ENCODE peak calls at places on chromosomes 2 and 18, in five cellular contexts. R is type B pancreatic cell, J is Caco-2, A is fibroblast of lung, F is A549. U is an unnamed sample.

GRCh38 chr18:13003466-13003896 is 12.3 kb downstream of the CEP192 start:
- DNase-seq in A (peak), R (no peak), F (peak), J (peak), U (peak)

GRCh38 chr2:58054264-58054663 is 7.7 kb downstream of the VRK2 start:
- DNase-seq in A (no peak), J (no peak), F (no peak), R (no peak), U (no peak)

GRCh38 chr2:115603285-115603684 is 1160.8 kb downstream of the DPP10 start:
- DNase-seq in J (no peak), A (no peak), R (no peak), F (no peak), U (no peak)

GRCh38 chr18:36287653-36288052 is 9.9 kb upstream of the FHOD3 start:
- DNase-seq in J (no peak), F (no peak), R (no peak), A (no peak), U (no peak)

GRCh38 chr18:72086421-72086820 is 457.7 kb downstream of the CBLN2 start:
- DNase-seq in J (no peak), A (peak), F (no peak), R (no peak), U (no peak)

GRCh38 chr18:41923495-41923894 is 31.5 kb upstream of the PIK3C3 start:
- DNase-seq in F (no peak), A (no peak), J (no peak), R (no peak), U (no peak)

GRCh38 chr18:78519394-78520062 is 460.1 kb upstream of the SALL3 start:
- DNase-seq in A (no peak), J (no peak), R (no peak), F (no peak), U (no peak)

GRCh38 chr2:36707050-36707449 is 10.5 kb downstream of the VIT start:
- DNase-seq in F (no peak), A (no peak), R (no peak), J (no peak), U (peak)

GRCh38 chr18:77566604-77567003 is 317.0 kb downstream of the GALR1 start:
- DNase-seq in A (no peak), F (no peak), J (no peak), R (no peak), U (no peak)

GRCh38 chr2:43314299-43314927 is 88.0 kb upstream of the ZFP36L2 start:
- DNase-seq in J (no peak), R (no peak), F (no peak), A (no peak), U (no peak)

GRCh38 chr2:191746306-191746705 is 68.4 kb downstream of the NABP1 start:
- DNase-seq in R (no peak), J (no peak), A (peak), F (no peak), U (no peak)

GRCh38 chr18:49613741-49614151 is 51.9 kb downstream of the LIPG start:
- DNase-seq in R (no peak), A (no peak), F (no peak), J (no peak), U (peak)

GRCh38 chr2:100029460-100029859 is 112.9 kb downstream of the AFF3 start:
- DNase-seq in A (no peak), F (no peak), R (no peak), J (no peak), U (no peak)

GRCh38 chr2:71619230-71619741 is 165.9 kb downstream of the DYSF start:
- DNase-seq in A (no peak), R (peak), F (no peak), J (peak), U (no peak)

GRCh38 chr2:70554338-70554892 is 789 bp upstream of the TGFA start:
- DNase-seq in J (no peak), F (no peak), R (no peak), A (no peak), U (no peak)

GRCh38 chr2:150188177-150188576 is 299.3 kb downstream of the RND3 start:
- DNase-seq in A (no peak), R (no peak), J (no peak), F (no peak), U (no peak)

GRCh38 chr2:72144746-72145657 is 2.7 kb downstream of the CYP26B1 start:
- DNase-seq in R (peak), A (no peak), J (peak), F (peak), U (peak)

GRCh38 chr2:169087757-169088379 is 18.5 kb downstream of the DHRS9 start:
- DNase-seq in J (no peak), A (no peak), R (no peak), F (no peak), U (no peak)

GRCh38 chr2:164570475-164570874 is 50.8 kb downstream of the GRB14 start:
- DNase-seq in J (no peak), R (no peak), A (no peak), F (no peak), U (no peak)

GRCh38 chr2:238925281-238925680 is 77.4 kb downstream of the TWIST2 start:
- DNase-seq in R (no peak), J (no peak), F (no peak), A (no peak), U (no peak)

GRCh38 chr18:10514082-10514481 is 11.7 kb upstream of the NAPG start:
- DNase-seq in R (no peak), J (no peak), F (no peak), A (no peak), U (no peak)
- TF ChIP-seq CTCF in R (no peak), J (no peak), F (no peak), A (no peak), U (no peak)

DNA sequence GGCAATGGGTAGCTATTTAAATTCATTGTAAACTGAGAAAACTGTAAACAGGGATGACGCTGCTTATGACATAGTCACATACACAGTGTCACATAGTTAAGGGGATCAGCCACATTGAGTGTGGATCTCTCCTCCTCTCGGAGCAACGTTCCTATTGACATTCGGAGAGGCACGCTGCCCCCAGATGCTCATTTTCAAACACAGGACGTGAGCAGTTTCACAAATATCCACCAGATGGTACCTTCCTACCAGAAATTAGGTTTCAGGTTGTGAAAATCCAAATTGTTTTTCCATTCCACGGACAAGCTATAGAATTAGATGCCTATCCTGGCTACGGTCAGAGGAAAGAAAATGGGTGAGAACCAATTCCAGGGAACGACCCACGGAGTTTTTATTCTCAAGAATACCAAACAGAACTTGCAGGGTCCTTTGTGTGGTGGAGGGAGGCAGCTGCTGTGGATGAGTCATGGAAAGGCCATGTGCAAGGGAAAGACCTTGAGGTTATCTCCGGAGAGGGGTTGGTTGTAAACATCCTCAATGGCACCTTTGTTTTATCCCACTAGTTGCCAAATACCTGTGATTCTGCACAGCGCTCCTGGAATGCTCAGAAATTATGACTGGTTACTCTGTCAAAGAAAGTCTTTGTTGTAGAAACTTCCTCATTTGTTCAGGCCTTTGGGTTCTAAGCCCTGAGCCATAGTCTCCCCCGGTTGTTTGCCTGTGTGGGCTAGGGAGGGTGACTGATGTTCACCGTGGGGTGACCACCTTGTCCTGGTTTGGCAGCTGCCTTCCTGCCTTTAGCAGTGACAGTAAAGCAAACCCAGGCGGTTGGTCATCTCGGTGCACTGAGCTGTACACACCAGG is 88.0 kb downstream of the ACTR3 start:
- DNase-seq in F (no peak), R (no peak), A (peak), J (peak), U (peak)
- TF ChIP-seq CTCF in F (no peak), R (peak), A (peak), J (peak), U (peak)

GRCh38 chr18:40413160-40413559 is 1541.9 kb upstream of the PIK3C3 start:
- DNase-seq in J (no peak), R (no peak), A (peak), F (no peak), U (peak)
- TF ChIP-seq CTCF in J (no peak), R (peak), A (peak), F (no peak), U (peak)

DNA sequence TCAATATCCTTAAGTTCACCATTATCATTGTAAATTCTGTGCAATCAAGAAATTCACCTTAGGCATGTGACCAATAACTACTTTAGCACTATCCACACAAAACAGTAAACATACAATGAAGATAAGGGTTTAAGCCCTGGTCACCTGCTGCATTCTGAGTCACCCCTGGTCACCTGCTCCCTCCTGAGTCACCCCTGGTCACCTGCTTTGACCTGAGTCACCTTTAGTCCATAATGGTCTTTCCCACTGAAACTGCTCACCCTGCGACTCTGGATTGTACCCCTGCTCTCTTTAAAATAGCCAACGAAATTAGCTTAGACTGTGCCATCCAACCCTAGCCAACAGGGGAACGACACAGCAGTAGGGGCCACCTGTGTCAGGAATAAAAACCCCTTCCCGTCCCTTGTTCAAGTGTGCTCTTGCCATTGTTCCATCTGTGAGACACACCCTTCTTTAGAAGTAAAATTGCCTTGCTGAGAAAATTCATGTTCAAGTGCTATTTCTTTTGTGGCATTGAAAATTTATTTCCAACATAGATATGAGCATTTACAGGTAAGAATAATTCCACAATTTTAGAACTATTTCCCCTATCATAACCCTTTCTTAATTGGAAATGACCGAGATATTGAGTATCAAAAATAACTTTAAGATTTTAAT is 902.8 kb downstream of the DSC3 start:
- DNase-seq in A (no peak), J (no peak), F (no peak), R (no peak), U (no peak)
- TF ChIP-seq CTCF in A (no peak), J (no peak), F (no peak), R (no peak), U (no peak)

GRCh38 chr2:225008179-225008829 is 34.0 kb downstream of the DOCK10 start:
- DNase-seq in J (no peak), R (no peak), A (no peak), F (no peak), U (no peak)

GRCh38 chr2:225009768-225010167 is 32.5 kb downstream of the DOCK10 start:
- DNase-seq in J (no peak), R (no peak), F (peak), A (no peak), U (peak)

GRCh38 chr2:225010804-225011203 is 31.5 kb downstream of the DOCK10 start:
- DNase-seq in A (peak), J (no peak), R (no peak), F (peak), U (no peak)

GRCh38 chr2:225006730-225007129 is 35.5 kb downstream of the DOCK10 start:
- DNase-seq in R (no peak), A (no peak), F (no peak), J (no peak), U (no peak)

GRCh38 chr2:225008935-225009334 is 33.3 kb downstream of the DOCK10 start:
- DNase-seq in J (no peak), R (no peak), A (peak), F (no peak), U (no peak)
- TF ChIP-seq CTCF in J (no peak), R (peak), A (no peak), F (peak), U (peak)

DNA sequence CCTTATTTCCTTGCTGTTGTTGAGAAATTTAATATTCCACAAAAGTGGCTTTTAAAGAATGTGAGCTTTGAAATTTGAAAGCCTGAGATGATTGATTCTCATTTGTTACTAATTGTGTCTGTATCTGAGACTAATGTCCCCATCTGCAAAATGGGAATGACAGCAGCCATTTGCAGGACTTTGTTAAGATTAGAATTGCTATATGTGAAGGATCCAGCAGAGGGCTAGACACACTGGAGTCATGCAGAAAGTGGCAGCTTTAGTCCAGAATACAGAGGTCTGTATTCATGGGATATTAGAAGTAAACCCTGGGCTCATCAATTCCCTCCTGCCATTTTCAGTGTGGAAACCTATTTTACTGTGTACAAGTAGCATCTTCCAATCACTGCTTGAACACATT is 296.5 kb upstream of the GYPC start:
- DNase-seq in F (no peak), J (no peak), A (peak), R (no peak), U (no peak)
- TF ChIP-seq CTCF in F (no peak), J (peak), A (no peak), R (peak), U (no peak)

GRCh38 chr2:231721641-231722310 is 13.5 kb downstream of the PTMA start:
- DNase-seq in J (no peak), A (no peak), R (no peak), F (no peak), U (no peak)

GRCh38 chr2:231720292-231720691 is 12.0 kb downstream of the PTMA start:
- DNase-seq in R (no peak), J (no peak), A (no peak), F (no peak), U (no peak)

GRCh38 chr2:231722721-231723307 is 14.5 kb downstream of the PTMA start:
- DNase-seq in J (no peak), R (no peak), F (no peak), A (no peak), U (no peak)

GRCh38 chr2:231718799-231719198 is 10.5 kb downstream of the PTMA start:
- DNase-seq in A (no peak), F (no peak), J (no peak), R (no peak), U (no peak)

DNA sequence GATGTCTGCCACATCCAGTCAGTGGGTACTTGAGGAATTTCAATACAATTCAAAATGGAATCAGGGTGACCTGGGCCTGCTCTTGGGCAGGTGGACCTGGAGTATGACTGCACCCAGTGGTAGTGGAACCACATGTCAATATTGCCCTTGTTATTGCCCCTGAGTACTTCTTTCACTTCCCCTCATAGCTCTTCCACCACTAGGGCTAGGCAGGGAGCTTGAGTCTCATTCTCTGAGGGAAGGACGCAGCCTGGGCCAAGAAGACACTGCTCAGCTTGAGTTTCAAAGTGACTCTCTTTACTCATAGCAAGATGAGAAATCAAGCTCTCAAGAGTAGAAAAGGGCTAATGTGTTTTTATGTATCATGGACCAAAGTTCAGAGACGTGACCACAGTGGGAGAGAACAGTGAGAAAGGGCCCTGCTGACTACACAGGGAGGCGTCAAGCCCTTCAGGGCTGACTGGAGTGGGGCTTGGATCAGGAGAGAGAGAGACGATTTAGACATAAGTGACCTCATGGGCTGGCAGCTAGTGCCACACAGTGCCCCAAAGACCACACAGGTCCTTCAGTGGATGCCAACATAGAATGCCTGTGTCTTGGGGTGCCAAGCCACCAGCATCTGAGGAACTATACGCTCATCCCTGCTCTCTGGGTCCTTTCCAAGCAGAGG is 12.8 kb downstream of the PTMA start:
- DNase-seq in R (no peak), F (no peak), J (no peak), A (no peak), U (no peak)
- TF ChIP-seq CTCF in R (no peak), F (no peak), J (no peak), A (no peak), U (no peak)

GRCh38 chr2:220106065-220106464 is 478.6 kb downstream of the SLC4A3 start:
- DNase-seq in R (no peak), J (no peak), A (no peak), F (no peak), U (no peak)

GRCh38 chr2:220107380-220107791 is 480.0 kb downstream of the SLC4A3 start:
- DNase-seq in J (no peak), R (no peak), A (no peak), F (no peak), U (no peak)

GRCh38 chr2:220104871-220105351 is 477.5 kb downstream of the SLC4A3 start:
- DNase-seq in R (no peak), A (peak), J (peak), F (peak), U (peak)

GRCh38 chr2:220101902-220102301 is 474.5 kb downstream of the SLC4A3 start:
- DNase-seq in A (no peak), F (no peak), R (no peak), J (no peak), U (no peak)

GRCh38 chr2:220103596-220103995 is 476.2 kb downstream of the SLC4A3 start:
- DNase-seq in F (no peak), J (no peak), A (no peak), R (no peak), U (no peak)
- TF ChIP-seq CTCF in F (no peak), J (no peak), A (no peak), R (no peak), U (no peak)

DNA sequence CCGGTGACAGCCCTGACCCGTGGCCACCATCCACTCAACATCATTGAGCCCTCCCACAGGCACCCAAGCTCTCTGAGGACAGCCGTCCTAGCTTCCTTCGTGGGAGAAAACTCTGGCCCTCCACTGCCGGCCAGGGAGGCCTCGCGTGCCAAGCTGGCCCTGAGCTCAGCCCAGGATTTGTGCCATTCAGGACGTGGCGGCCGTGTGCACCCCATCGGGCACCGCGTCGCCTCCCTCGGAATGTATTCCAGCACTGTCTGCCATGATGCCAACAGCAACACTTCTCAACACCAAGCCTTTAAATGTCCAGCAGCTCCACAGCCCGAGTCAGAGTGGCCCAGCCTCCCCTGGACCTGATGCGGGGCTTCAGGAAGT is 35.7 kb downstream of the ZNF516 start:
- DNase-seq in F (no peak), J (no peak), A (no peak), R (peak), U (no peak)
- TF ChIP-seq CTCF in F (no peak), J (no peak), A (no peak), R (no peak), U (no peak)

DNA sequence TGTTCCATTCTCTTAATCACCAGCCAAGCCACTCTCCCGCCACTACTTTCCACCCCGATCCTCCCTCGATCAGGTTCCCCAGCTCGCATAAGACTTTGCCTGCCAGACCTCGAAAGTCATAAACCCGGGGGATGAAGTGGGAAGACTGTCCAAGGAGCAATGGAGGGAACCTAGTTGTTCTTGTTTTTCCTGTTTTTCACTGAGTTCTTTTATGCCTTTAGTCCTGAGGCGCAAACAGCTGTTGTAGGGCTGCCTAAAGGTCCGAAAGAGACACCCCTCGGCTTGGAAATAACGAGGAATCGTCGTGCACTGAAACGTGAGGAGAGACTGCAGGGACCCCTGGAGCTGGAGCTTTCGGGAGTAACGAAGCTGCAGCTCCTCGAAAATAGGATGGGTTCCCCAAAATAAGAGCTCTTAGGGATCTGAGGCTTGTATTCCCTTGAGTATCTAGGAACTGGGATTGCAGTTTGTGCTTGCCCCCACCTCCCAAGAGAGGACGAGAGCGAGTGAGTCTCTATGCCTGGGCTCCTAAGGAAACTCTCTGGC is 1.7 kb upstream of the HOXD12 start:
- DNase-seq in A (no peak), J (no peak), F (no peak), R (peak), U (no peak)
- TF ChIP-seq CTCF in A (no peak), J (no peak), F (no peak), R (no peak), U (no peak)

U was measured in Calu3.